ENCODE peak calls at places on chromosomes 12 and 14, in five cellular contexts. C, M, I, D and Y are unnamed samples.
A peak's percentile ranks its signal among the peaks of the same experiment; 100 is the strongest.

GRCh38 chr14:31208546-31209424 is 1.2 kb upstream of the HECTD1 start:
- DNase-seq in C (no peak), M (no peak), I (no peak), D (no peak), Y (no peak)

GRCh38 chr12:43325786-43326185 is 226.2 kb downstream of the ADAMTS20 start:
- DNase-seq in C (no peak), M (no peak), I (no peak), D (no peak), Y (no peak)

GRCh38 chr12:68334136-68334535 is 2.0 kb upstream of the MDM1 start:
- DNase-seq in C (no peak), M (peak; percentile 51), I (no peak), D (no peak), Y (no peak)

GRCh38 chr12:58169826-58170225 is 228.5 kb downstream of the ATP23 start:
- DNase-seq in C (no peak), M (no peak), I (no peak), D (no peak), Y (no peak)

GRCh38 chr12:6215120-6215807 is 15.1 kb downstream of the CD9 start:
- DNase-seq in C (no peak), M (peak; percentile 92), I (no peak), D (no peak), Y (no peak)

GRCh38 chr14:89359477-89360222 is 57.4 kb downstream of the FOXN3 start:
- DNase-seq in C (peak; percentile 91), M (no peak), I (no peak), D (no peak), Y (no peak)

GRCh38 chr14:54206477-54206876 is 190.3 kb upstream of the CDKN3 start:
- DNase-seq in C (no peak), M (no peak), I (no peak), D (no peak), Y (no peak)

GRCh38 chr14:81952917-81953316 is 419.3 kb upstream of the SEL1L start:
- DNase-seq in C (no peak), M (no peak), I (no peak), D (no peak), Y (no peak)

GRCh38 chr12:27474344-27474743 is 27.8 kb downstream of the SMCO2 start:
- DNase-seq in C (no peak), M (no peak), I (no peak), D (no peak), Y (no peak)

GRCh38 chr12:57575771-57576612 is 15.0 kb upstream of the PIP4K2C start:
- DNase-seq in C (no peak), M (no peak), I (no peak), D (no peak), Y (no peak)

GRCh38 chr14:100892496-100893227 is 10.9 kb downstream of the RTL1 start:
- DNase-seq in C (no peak), M (peak; percentile 9), I (no peak), D (no peak), Y (no peak)

GRCh38 chr12:113651662-113652061 is 180.0 kb upstream of the LHX5 start:
- DNase-seq in C (no peak), M (no peak), I (no peak), D (no peak), Y (no peak)

GRCh38 chr12:7180685-7181084 is 8.8 kb upstream of the PEX5 start:
- DNase-seq in C (no peak), M (no peak), I (no peak), D (no peak), Y (no peak)

GRCh38 chr12:65728913-65729793 is 95.1 kb upstream of the HMGA2 start:
- DNase-seq in C (no peak), M (peak; percentile 79), I (no peak), D (no peak), Y (no peak)

GRCh38 chr14:47626151-47627035 is 49.0 kb downstream of the MDGA2 start:
- DNase-seq in C (no peak), M (no peak), I (peak; percentile 14), D (no peak), Y (no peak)

GRCh38 chr12:51890511-51891171 is 2.7 kb downstream of the ANKRD33 start:
- DNase-seq in C (peak; percentile 55), M (peak; percentile 43), I (no peak), D (no peak), Y (no peak)

GRCh38 chr12:118328486-118329340 is 44.0 kb downstream of the TAOK3 start:
- DNase-seq in C (no peak), M (no peak), I (no peak), D (no peak), Y (no peak)
- H3K27ac ChIP-seq in C (no peak overlapping the region), M (no peak overlapping the region), I (no peak overlapping the region), D (no peak overlapping the region), Y (no peak overlapping the region)

GRCh38 chr14:58171090-58171489 is 19.1 kb upstream of the ARMH4 start:
- DNase-seq in C (peak; percentile 81), M (peak; percentile 95), I (peak; percentile 66), D (peak; percentile 77), Y (peak; percentile 74)
- H3K27ac ChIP-seq in C (no peak overlapping the region), M (no peak overlapping the region), I (no peak overlapping the region), D (no peak overlapping the region), Y (no peak overlapping the region)

DNA sequence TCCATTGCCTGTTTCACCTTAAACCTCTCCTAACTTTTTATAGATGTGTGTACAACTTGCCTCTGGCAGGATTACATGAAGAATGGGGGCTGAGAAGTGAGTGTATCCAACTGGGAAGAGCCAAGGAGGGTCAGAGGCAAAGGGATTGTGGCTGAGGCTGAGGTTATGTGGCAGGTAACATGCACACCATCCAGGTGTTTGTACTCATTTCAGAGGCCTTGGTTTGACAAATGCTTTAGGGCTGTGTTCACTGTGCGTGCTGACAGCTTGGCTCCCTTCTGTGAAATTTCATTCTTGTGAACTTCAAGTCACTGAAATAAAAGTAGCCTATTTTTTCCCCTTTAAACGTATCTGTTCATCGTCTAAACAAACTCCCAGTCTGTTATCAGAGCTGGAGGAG is 47.7 kb downstream of the ANO6 start:
- DNase-seq in C (no peak), M (no peak), I (no peak), D (no peak), Y (no peak)
- H3K27ac ChIP-seq in C (no peak overlapping the region), M (no peak overlapping the region), I (no peak overlapping the region), D (no peak overlapping the region), Y (no peak overlapping the region)

GRCh38 chr12:22687677-22688076 is 62.7 kb downstream of the ETNK1 start:
- DNase-seq in C (no peak), M (no peak), I (no peak), D (no peak), Y (no peak)
- H3K27ac ChIP-seq in C (peak overlapping the region; percentile 36), M (no peak overlapping the region), I (no peak overlapping the region), D (no peak overlapping the region), Y (no peak overlapping the region)

DNA sequence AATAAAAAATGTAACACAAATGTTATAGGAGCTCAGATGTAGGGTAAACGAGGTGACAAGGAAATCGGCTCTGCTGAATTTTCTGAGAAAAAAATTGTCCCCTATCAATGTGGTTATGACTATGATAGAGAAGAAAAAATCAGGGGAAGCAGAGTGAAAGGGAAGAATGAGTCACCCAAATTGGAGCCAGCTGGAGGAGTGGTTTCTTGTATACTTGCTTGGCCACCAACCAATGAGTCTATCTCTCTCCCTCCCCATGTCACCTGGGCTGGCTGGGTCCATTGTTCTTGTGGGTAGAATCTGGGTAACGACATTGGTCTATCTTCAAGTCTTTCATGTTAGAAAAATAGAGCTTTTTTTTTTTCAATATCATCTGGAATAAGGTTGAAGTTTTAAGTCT is 196.6 kb upstream of the FLRT2 start:
- DNase-seq in C (no peak), M (no peak), I (no peak), D (no peak), Y (no peak)
- H3K27ac ChIP-seq in C (no peak overlapping the region), M (no peak overlapping the region), I (no peak overlapping the region), D (no peak overlapping the region), Y (no peak overlapping the region)

GRCh38 chr12:76921072-76921471 is 42.3 kb upstream of the CSRP2 start:
- DNase-seq in C (no peak), M (no peak), I (no peak), D (no peak), Y (no peak)

GRCh38 chr12:76921891-76922664 is 43.3 kb upstream of the CSRP2 start:
- DNase-seq in C (peak; percentile 72), M (no peak), I (no peak), D (no peak), Y (no peak)

GRCh38 chr12:76922821-76923315 is 44.0 kb upstream of the CSRP2 start:
- DNase-seq in C (no peak), M (no peak), I (no peak), D (no peak), Y (no peak)

GRCh38 chr12:76919388-76920181 is 40.8 kb upstream of the CSRP2 start:
- DNase-seq in C (no peak), M (no peak), I (no peak), D (no peak), Y (no peak)

DNA sequence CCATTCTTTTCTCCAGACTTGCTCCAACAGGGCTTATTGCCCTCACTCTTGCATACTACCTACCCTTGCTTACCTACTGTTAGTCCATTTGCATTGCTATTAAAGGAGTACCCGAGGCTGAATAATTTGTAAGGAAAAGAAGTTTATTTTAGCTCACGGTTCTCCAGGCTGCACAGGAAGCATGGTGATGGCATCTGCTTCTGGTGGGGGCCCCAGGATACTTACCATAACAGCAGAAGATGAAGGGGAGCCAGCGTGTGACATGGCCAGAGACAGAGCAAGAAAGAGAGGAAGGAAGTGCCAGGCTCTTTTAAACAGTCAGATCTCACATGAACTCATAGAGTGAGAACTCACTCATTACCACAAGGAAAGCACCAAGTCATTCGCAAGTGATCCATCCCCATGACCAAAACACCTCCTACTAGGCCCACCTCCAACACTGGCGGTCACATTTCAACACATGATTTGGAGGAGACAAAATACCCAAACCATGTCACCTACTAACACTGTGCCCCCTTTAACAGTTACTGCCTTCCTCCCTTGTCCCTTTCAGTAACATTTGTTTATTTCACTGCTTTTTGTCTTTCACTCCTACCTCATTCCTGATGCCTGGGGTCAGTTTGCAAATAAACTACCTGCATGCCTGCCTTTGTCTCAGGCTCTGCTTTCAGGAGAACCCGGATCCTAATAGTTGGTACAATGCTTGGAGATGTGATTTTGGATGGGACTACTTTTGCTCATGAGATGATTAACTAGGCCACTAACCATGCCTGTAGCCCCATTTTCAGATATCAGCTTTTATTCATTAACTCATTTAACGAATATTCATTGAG is 41.6 kb upstream of the CSRP2 start:
- DNase-seq in C (no peak), M (no peak), I (no peak), D (no peak), Y (no peak)
- H3K27ac ChIP-seq in C (peak overlapping the region; percentile 74), M (peak overlapping the region; percentile 6), I (no peak overlapping the region), D (no peak overlapping the region), Y (no peak overlapping the region)

DNA sequence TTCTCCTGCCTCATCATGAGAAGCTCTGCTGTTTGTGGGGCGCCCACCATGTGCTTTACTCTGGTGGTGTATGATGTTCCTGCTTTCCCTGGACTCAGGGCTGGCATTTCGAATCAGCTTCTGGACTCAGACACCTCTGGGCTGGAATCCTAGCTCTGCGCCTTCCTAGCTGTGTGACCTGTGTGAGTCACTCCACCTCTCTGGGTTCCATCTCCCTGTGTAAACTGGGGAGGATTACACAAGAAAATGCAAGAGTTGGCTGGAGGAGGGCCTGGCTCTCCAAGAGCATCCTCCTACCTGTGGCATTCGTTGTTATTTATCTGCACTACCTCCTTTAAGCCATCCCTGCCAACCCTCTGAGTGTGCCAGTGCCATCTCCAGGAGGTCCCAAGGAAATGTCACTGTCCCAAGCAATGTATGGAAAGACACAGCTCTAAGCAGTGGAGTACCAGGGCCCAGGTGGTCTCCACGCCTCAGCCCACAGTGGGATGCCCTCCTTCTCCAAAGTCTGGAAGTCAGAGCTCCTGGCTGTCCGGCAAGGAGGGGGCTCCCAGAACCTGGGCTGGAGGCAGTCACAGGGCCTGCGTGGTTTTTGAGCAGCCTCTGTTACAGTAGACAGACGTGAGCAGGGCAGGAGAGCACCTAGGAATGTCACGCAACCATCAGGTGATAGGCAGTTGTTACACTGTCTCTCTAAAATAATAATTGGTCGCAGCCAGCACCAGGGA is 7.3 kb upstream of the TNFAIP2 start:
- DNase-seq in C (no peak), M (no peak), I (no peak), D (no peak), Y (no peak)
- H3K27ac ChIP-seq in C (no peak overlapping the region), M (no peak overlapping the region), I (no peak overlapping the region), D (peak overlapping the region; percentile 71), Y (no peak overlapping the region)